ENCODE peak calls at places on chromosome 20, in nine cellular contexts. A is fibroblast of pulmonary artery; U is activated naive CD4-positive, alpha-beta T cell; V is NCI-H2081; I is ovary; W is heart left ventricle; N is G401; L is HS-5; J is DMS79. Q is an unnamed sample.
A peak's percentile ranks its signal among the peaks of the same experiment; 100 is the strongest.

GRCh38 chr20:19737025-19737424 is 21.0 kb upstream of the RIN2 start:
- DNase-seq in L (peak; percentile 22), A (peak; percentile 79), J (no peak), U (no peak), W (no peak), V (no peak), I (no peak), N (no peak), Q (peak; percentile 81)

GRCh38 chr20:34675993-34676641 is 775 bp downstream of the PIGU start:
- DNase-seq in A (no peak), V (no peak), W (no peak), L (no peak), N (no peak), U (no peak), I (no peak), J (no peak), Q (no peak)

GRCh38 chr20:43032459-43032858 is 157.2 kb downstream of the PTPRT start:
- DNase-seq in N (no peak), U (no peak), I (no peak), W (no peak), L (no peak), A (no peak), J (no peak), V (no peak), Q (no peak)

GRCh38 chr20:36808317-36809257 is 35.0 kb upstream of the DSN1 start:
- DNase-seq in U (peak; percentile 23), W (peak; percentile 52), L (peak; percentile 94), J (no peak), N (peak; percentile 58), I (no peak), V (no peak), A (peak; percentile 74), Q (peak; percentile 88)

GRCh38 chr20:63062188-63063140 is 55.7 kb upstream of the BHLHE23 start:
- DNase-seq in W (no peak), U (no peak), I (no peak), L (no peak), A (no peak), J (no peak), N (no peak), V (no peak), Q (no peak)

GRCh38 chr20:17693534-17694001 is 6.2 kb upstream of the BANF2 start:
- DNase-seq in U (no peak), N (peak; percentile 35), W (no peak), L (no peak), A (no peak), V (no peak), J (no peak), I (no peak), Q (peak; percentile 39)

GRCh38 chr20:38043512-38044300 is 10.2 kb downstream of the RPRD1B start:
- DNase-seq in I (no peak), W (no peak), L (peak; percentile 81), V (no peak), J (no peak), U (no peak), N (no peak), A (peak; percentile 62), Q (peak; percentile 99)

GRCh38 chr20:57713505-57713903 is 3.7 kb upstream of the PMEPA1 start:
- DNase-seq in I (no peak), A (no peak), U (no peak), V (no peak), J (no peak), W (no peak), N (no peak), L (no peak), Q (no peak)

GRCh38 chr20:45892828-45893500 is 1.8 kb downstream of the CTSA start:
- DNase-seq in J (no peak), N (no peak), U (no peak), V (no peak), W (no peak), I (peak; percentile 52), L (no peak), A (no peak), Q (peak; percentile 59)

GRCh38 chr20:5947276-5947675 is 3.1 kb downstream of the TRMT6 start:
- DNase-seq in V (no peak), L (peak; percentile 54), I (no peak), A (no peak), U (no peak), N (no peak), J (no peak), W (peak; percentile 27), Q (peak; percentile 13)

GRCh38 chr20:19993937-19994667 is 23.1 kb upstream of the NAA20 start:
- DNase-seq in L (no peak), I (no peak), V (no peak), W (peak; percentile 67), A (peak; percentile 46), J (no peak), U (no peak), N (no peak), Q (peak; percentile 84)

GRCh38 chr20:37941992-37942391 is 39.1 kb downstream of the VSTM2L start:
- DNase-seq in U (no peak), N (no peak), V (no peak), I (no peak), J (no peak), A (no peak), L (no peak), W (no peak), Q (no peak)